ENCODE peak calls at places on chromosome 14, in eight cellular contexts. Q, D, O, T, A, R, P and S are unnamed samples. For H3K4me1, the result is how much of the 10 kb centered on the place peaks cover.

GRCh38 chr14:103085106-103086091 is 1.4 kb downstream of the LBHD2 start:
- DNase-seq in R (no peak), T (peak), D (peak), O (no peak), P (no peak), A (no peak), Q (peak), S (no peak)

GRCh38 chr14:55697358-55697985 is 117.5 kb downstream of the KTN1 start:
- DNase-seq in D (no peak), A (no peak), R (no peak), P (no peak), T (no peak), Q (peak), O (no peak), S (no peak)

GRCh38 chr14:84969501-84969900 is 560.4 kb upstream of the FLRT2 start:
- DNase-seq in D (no peak), Q (no peak), O (no peak), R (no peak), A (no peak), T (no peak), P (no peak), S (no peak)

GRCh38 chr14:49957089-49957852 is 64.4 kb downstream of the ARF6 start:
- DNase-seq in P (no peak), D (no peak), A (no peak), R (no peak), T (no peak), O (no peak), Q (no peak), S (no peak)

GRCh38 chr14:92560106-92560865 is 46.7 kb downstream of the RIN3 start:
- DNase-seq in Q (no peak), R (no peak), O (peak), T (no peak), A (no peak), P (peak), D (no peak), S (no peak)

GRCh38 chr14:76793956-76794355 is 18.7 kb downstream of the ANGEL1 start:
- DNase-seq in O (no peak), D (no peak), Q (no peak), A (no peak), P (no peak), T (no peak), R (no peak), S (no peak)

GRCh38 chr14:90453401-90453951 is 56.6 kb downstream of the CALM1 start:
- DNase-seq in T (peak), P (no peak), O (no peak), R (no peak), D (peak), Q (no peak), A (no peak), S (no peak)

GRCh38 chr14:85625925-85626585 is 96.1 kb downstream of the FLRT2 start:
- DNase-seq in T (no peak), P (no peak), D (no peak), O (no peak), A (no peak), Q (no peak), R (no peak), S (no peak)

GRCh38 chr14:90509403-90509802 is 112.6 kb downstream of the CALM1 start:
- DNase-seq in A (no peak), T (no peak), Q (no peak), R (no peak), P (no peak), O (no peak), D (no peak), S (no peak)

GRCh38 chr14:74501135-74501614 is 7.6 kb downstream of the ISCA2 start:
- DNase-seq in P (no peak), O (no peak), T (peak), R (peak), A (no peak), Q (peak), D (peak), S (peak)

GRCh38 chr14:68972507-68973272 is 6.4 kb downstream of the ACTN1 start:
- DNase-seq in A (no peak), T (no peak), O (no peak), Q (no peak), R (no peak), D (no peak), P (no peak), S (no peak)
- H3K4me1 ChIP-seq in A (half or more), T (under half), O (half or more), Q (under half), R (under half), D (under half), P (half or more), S (under half)

DNA sequence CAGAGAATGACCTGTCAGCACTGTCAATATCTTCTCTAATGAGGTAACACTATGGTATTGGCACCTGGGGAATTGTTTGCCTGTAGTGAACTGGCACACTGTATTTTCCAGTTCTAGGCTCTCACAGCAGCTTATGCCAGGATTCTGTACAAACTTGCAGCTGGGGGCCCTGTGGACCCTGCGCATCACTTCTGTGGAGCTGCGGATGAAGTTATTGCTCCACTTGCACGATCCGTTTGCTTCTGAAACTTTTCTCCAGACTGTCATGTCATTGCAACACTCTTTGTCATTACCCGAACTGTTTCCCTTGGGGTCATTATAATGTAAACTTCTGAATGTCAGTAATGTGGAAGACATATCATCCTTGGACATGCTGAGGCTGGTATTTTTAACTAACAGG is 3.9 kb downstream of the RNASE11 start:
- DNase-seq in D (no peak), R (no peak), O (no peak), Q (no peak), T (no peak), P (no peak), A (no peak), S (no peak)
- H3K4me1 ChIP-seq in D (under half), R (under half), O (under half), Q (under half), T (under half), P (under half), A (under half), S (under half)

DNA sequence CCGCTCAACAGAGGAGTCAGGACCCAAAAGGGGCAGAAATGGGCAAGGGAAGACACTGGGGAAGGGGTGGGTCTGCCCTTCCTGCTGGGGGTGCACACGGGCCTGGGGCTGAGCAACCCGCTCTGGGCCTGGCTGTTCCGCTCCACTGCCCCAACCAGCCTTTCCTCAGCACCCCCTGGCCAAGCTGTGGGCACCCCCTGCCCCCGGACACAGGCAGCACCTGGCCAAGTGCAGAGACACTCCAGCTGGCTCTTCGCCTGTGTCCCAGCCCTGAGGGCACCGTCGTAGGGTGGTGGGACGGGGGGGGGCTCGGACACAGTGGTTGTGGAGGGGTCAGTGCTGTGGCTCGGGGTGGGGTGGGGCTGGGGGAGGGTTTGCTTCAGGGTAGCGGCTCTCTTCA is 10.3 kb downstream of the PACS2 start:
- DNase-seq in R (no peak), O (no peak), T (no peak), Q (no peak), D (no peak), P (no peak), A (no peak), S (no peak)
- H3K4me1 ChIP-seq in R (under half), O (under half), T (under half), Q (under half), D (half or more), P (under half), A (under half), S (under half)

DNA sequence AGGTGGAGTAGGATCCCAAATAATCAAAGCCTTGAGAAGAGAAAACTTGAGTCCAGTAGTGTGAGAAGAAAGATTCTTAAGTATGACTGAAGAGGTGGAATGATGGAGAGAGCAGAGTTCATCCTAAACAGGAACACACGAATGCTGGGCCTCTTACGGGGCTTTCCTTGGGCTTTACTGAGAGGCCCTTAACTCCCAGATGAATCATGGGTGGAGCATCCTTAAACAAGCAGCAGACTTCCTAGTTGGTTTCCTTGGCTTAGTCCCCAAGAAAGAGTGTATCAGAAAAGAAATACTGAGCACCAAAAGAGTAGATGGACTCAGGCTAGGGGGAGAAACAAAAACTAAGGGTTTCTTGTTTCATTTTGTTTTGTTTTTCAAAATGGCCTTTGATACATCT is 132.5 kb downstream of the GPR135 start:
- DNase-seq in P (no peak), Q (no peak), A (no peak), R (no peak), D (no peak), T (no peak), O (no peak), S (no peak)
- H3K4me1 ChIP-seq in P (under half), Q (under half), A (under half), R (under half), D (half or more), T (under half), O (under half), S (under half)

GRCh38 chr14:80638620-80639215 is 302.8 kb downstream of the CEP128 start:
- DNase-seq in O (no peak), D (no peak), P (no peak), T (no peak), R (no peak), Q (no peak), A (no peak), S (no peak)

GRCh38 chr14:80634106-80634758 is 307.3 kb downstream of the CEP128 start:
- DNase-seq in D (no peak), T (peak), Q (no peak), R (no peak), A (no peak), P (no peak), O (no peak), S (no peak)

GRCh38 chr14:80636071-80636470 is 305.5 kb downstream of the CEP128 start:
- DNase-seq in Q (no peak), R (peak), A (no peak), P (no peak), O (no peak), T (no peak), D (no peak), S (peak)

GRCh38 chr14:80637726-80638619 is 303.6 kb downstream of the CEP128 start:
- DNase-seq in A (no peak), R (no peak), P (no peak), O (no peak), Q (no peak), T (no peak), D (no peak), S (no peak)
- H3K4me1 ChIP-seq in A (under half), R (under half), P (under half), O (under half), Q (under half), T (under half), D (under half), S (under half)

GRCh38 chr14:106269029-106269428 is 742.6 kb downstream of the TMEM121 start:
- DNase-seq in O (no peak), A (no peak), T (no peak), D (no peak), Q (no peak), P (no peak), R (no peak), S (no peak)
- H3K4me1 ChIP-seq in O (under half), A (under half), T (under half), D (under half), Q (under half), P (under half), R (under half), S (under half)

GRCh38 chr14:99792551-99793212 is 531 bp upstream of the EML1 start:
- DNase-seq in Q (no peak), P (peak), R (no peak), T (no peak), O (peak), A (no peak), D (peak), S (no peak)
- H3K4me1 ChIP-seq in Q (under half), P (under half), R (under half), T (under half), O (under half), A (under half), D (under half), S (under half)

GRCh38 chr14:104204660-104205149 is 66.3 kb downstream of the KIF26A start:
- DNase-seq in A (no peak), P (no peak), Q (no peak), R (no peak), D (no peak), T (no peak), O (no peak), S (no peak)
- H3K4me1 ChIP-seq in A (under half), P (under half), Q (under half), R (under half), D (under half), T (under half), O (under half), S (under half)

GRCh38 chr14:104370256-104370870 is 209.2 kb upstream of the C14orf180 start:
- DNase-seq in R (peak), D (peak), T (peak), O (no peak), P (no peak), A (no peak), Q (peak), S (peak)
- H3K4me1 ChIP-seq in R (under half), D (under half), T (under half), O (under half), P (under half), A (under half), Q (under half), S (under half)

GRCh38 chr14:68260121-68260520 is 440.5 kb downstream of the RAD51B start:
- DNase-seq in O (no peak), T (no peak), P (no peak), Q (no peak), A (no peak), D (no peak), R (no peak), S (no peak)
- H3K4me1 ChIP-seq in O (under half), T (under half), P (half or more), Q (under half), A (under half), D (under half), R (under half), S (under half)